ENCODE peak calls at places on chromosomes 3 and 15, in four cellular contexts. O is caudate nucleus, M is GM04503, C is A172. T is an unnamed sample.

GRCh38 chr3:69542265-69543079 is 156.6 kb upstream of the FRMD4B start:
- DNase-seq in C (no peak), M (no peak), O (peak; percentile 80), T (no peak)

GRCh38 chr15:55527150-55527549 is 19.1 kb upstream of the DNAAF4 start:
- DNase-seq in O (no peak), M (no peak), C (no peak), T (no peak)

GRCh38 chr3:126435456-126436315 is 40.0 kb downstream of the ZXDC start:
- DNase-seq in M (no peak), O (no peak), C (no peak), T (no peak)

GRCh38 chr3:128247841-128248240 is 94.6 kb downstream of the EEFSEC start:
- DNase-seq in C (no peak), O (no peak), M (no peak), T (no peak)

GRCh38 chr3:152051501-152052404 is 178.3 kb downstream of the SUCNR1 start:
- DNase-seq in O (no peak), M (peak; percentile 82), C (no peak), T (no peak)

GRCh38 chr3:157135671-157136396 is 24.1 kb downstream of the CCNL1 start:
- DNase-seq in O (no peak), M (no peak), C (peak; percentile 57), T (no peak)

GRCh38 chr15:100082761-100083402 is 258.9 kb downstream of the ADAMTS17 start:
- DNase-seq in M (no peak), C (no peak), O (no peak), T (no peak)

GRCh38 chr3:288383-288782 is 91.8 kb downstream of the CHL1 start:
- DNase-seq in O (no peak), C (no peak), M (no peak), T (no peak)